ENCODE peak calls at places on chromosomes 12 and 14, in five cellular contexts. One of them, this sample, is unnamed.

GRCh38 chr12:99253068-99253467 is 394.5 kb upstream of the GARIN6 start:
- DNase-seq in suprapubic skin: no peak
- DNase-seq in nucleus accumbens: no peak
- DNase-seq in activated B cell treated with CpG ODN at 0.5 μM for 24 hours: no peak
- DNase-seq in HCT116: no peak
- DNase-seq in this sample: no peak

GRCh38 chr12:46459881-46460545 is 87.4 kb upstream of the SLC38A2 start:
- DNase-seq in nucleus accumbens: no peak
- DNase-seq in activated B cell treated with CpG ODN at 0.5 μM for 24 hours: peak
- DNase-seq in suprapubic skin: no peak
- DNase-seq in HCT116: no peak
- DNase-seq in this sample: peak

GRCh38 chr12:108248011-108248410 is 91.1 kb downstream of the CMKLR1 start:
- DNase-seq in activated B cell treated with CpG ODN at 0.5 μM for 24 hours: no peak
- DNase-seq in HCT116: no peak
- DNase-seq in nucleus accumbens: no peak
- DNase-seq in suprapubic skin: no peak
- DNase-seq in this sample: no peak

GRCh38 chr12:89622115-89622514 is 86.5 kb downstream of the ATP2B1 start:
- DNase-seq in activated B cell treated with CpG ODN at 0.5 μM for 24 hours: no peak
- DNase-seq in nucleus accumbens: no peak
- DNase-seq in suprapubic skin: no peak
- DNase-seq in HCT116: no peak
- DNase-seq in this sample: no peak

GRCh38 chr14:84520711-84521338 is 1009.1 kb upstream of the FLRT2 start:
- DNase-seq in nucleus accumbens: no peak
- DNase-seq in HCT116: no peak
- DNase-seq in activated B cell treated with CpG ODN at 0.5 μM for 24 hours: no peak
- DNase-seq in suprapubic skin: no peak
- DNase-seq in this sample: no peak

GRCh38 chr12:102873077-102873476 is 44.0 kb downstream of the PAH start:
- DNase-seq in nucleus accumbens: no peak
- DNase-seq in suprapubic skin: no peak
- DNase-seq in activated B cell treated with CpG ODN at 0.5 μM for 24 hours: no peak
- DNase-seq in HCT116: no peak
- DNase-seq in this sample: no peak

GRCh38 chr14:95291859-95292542 is 27.7 kb downstream of the CLMN start:
- DNase-seq in HCT116: peak
- DNase-seq in suprapubic skin: peak
- DNase-seq in activated B cell treated with CpG ODN at 0.5 μM for 24 hours: no peak
- DNase-seq in nucleus accumbens: no peak
- DNase-seq in this sample: no peak

GRCh38 chr14:91835197-91835919 is 32.0 kb downstream of the TC2N start:
- DNase-seq in activated B cell treated with CpG ODN at 0.5 μM for 24 hours: no peak
- DNase-seq in HCT116: no peak
- DNase-seq in suprapubic skin: no peak
- DNase-seq in nucleus accumbens: no peak
- DNase-seq in this sample: no peak

GRCh38 chr12:92482599-92482998 is 220.2 kb upstream of the PLEKHG7 start:
- DNase-seq in HCT116: no peak
- DNase-seq in suprapubic skin: no peak
- DNase-seq in activated B cell treated with CpG ODN at 0.5 μM for 24 hours: no peak
- DNase-seq in nucleus accumbens: no peak
- DNase-seq in this sample: no peak

GRCh38 chr14:94593376-94593748 is 12.1 kb downstream of the SERPINA5 start:
- DNase-seq in suprapubic skin: no peak
- DNase-seq in nucleus accumbens: no peak
- DNase-seq in HCT116: no peak
- DNase-seq in activated B cell treated with CpG ODN at 0.5 μM for 24 hours: no peak
- DNase-seq in this sample: no peak

GRCh38 chr14:62674833-62675232 is 370.4 kb downstream of the KCNH5 start:
- DNase-seq in suprapubic skin: no peak
- DNase-seq in activated B cell treated with CpG ODN at 0.5 μM for 24 hours: no peak
- DNase-seq in nucleus accumbens: no peak
- DNase-seq in HCT116: no peak
- DNase-seq in this sample: no peak

GRCh38 chr14:103057028-103057371 is 349 bp downstream of the CDC42BPB start:
- DNase-seq in suprapubic skin: peak
- DNase-seq in nucleus accumbens: no peak
- DNase-seq in activated B cell treated with CpG ODN at 0.5 μM for 24 hours: no peak
- DNase-seq in HCT116: no peak
- DNase-seq in this sample: no peak

GRCh38 chr12:56528836-56529235 is 7.2 kb downstream of the RBMS2 start:
- DNase-seq in HCT116: no peak
- DNase-seq in nucleus accumbens: no peak
- DNase-seq in activated B cell treated with CpG ODN at 0.5 μM for 24 hours: no peak
- DNase-seq in suprapubic skin: no peak
- DNase-seq in this sample: no peak

GRCh38 chr12:6367969-6368892 is 7.1 kb downstream of the SCNN1A start:
- DNase-seq in HCT116: no peak
- DNase-seq in suprapubic skin: no peak
- DNase-seq in nucleus accumbens: no peak
- DNase-seq in activated B cell treated with CpG ODN at 0.5 μM for 24 hours: no peak
- DNase-seq in this sample: no peak

GRCh38 chr14:54549862-54550261 is 17.1 kb upstream of the SAMD4A start:
- DNase-seq in activated B cell treated with CpG ODN at 0.5 μM for 24 hours: no peak
- DNase-seq in HCT116: no peak
- DNase-seq in suprapubic skin: no peak
- DNase-seq in nucleus accumbens: no peak
- DNase-seq in this sample: no peak

GRCh38 chr12:77387214-77387613 is 321.8 kb upstream of the E2F7 start:
- DNase-seq in nucleus accumbens: no peak
- DNase-seq in activated B cell treated with CpG ODN at 0.5 μM for 24 hours: no peak
- DNase-seq in HCT116: no peak
- DNase-seq in suprapubic skin: no peak
- DNase-seq in this sample: no peak

GRCh38 chr12:112116232-112117060 is 7.9 kb upstream of the NAA25 start:
- DNase-seq in activated B cell treated with CpG ODN at 0.5 μM for 24 hours: no peak
- DNase-seq in suprapubic skin: peak
- DNase-seq in nucleus accumbens: peak
- DNase-seq in HCT116: peak
- DNase-seq in this sample: no peak

GRCh38 chr12:108457006-108457733 is 57.9 kb upstream of the FICD start:
- DNase-seq in HCT116: peak
- DNase-seq in activated B cell treated with CpG ODN at 0.5 μM for 24 hours: no peak
- DNase-seq in nucleus accumbens: no peak
- DNase-seq in suprapubic skin: no peak
- DNase-seq in this sample: peak

GRCh38 chr14:61761959-61762786 is at the start of gene SNAPC1:
- DNase-seq in HCT116: peak
- DNase-seq in activated B cell treated with CpG ODN at 0.5 μM for 24 hours: peak
- DNase-seq in nucleus accumbens: peak
- DNase-seq in suprapubic skin: peak
- DNase-seq in this sample: peak

GRCh38 chr14:106872619-106873446 is 1346.5 kb downstream of the TMEM121 start:
- DNase-seq in activated B cell treated with CpG ODN at 0.5 μM for 24 hours: peak
- DNase-seq in HCT116: no peak
- DNase-seq in nucleus accumbens: no peak
- DNase-seq in suprapubic skin: no peak
- DNase-seq in this sample: peak

GRCh38 chr12:102174761-102175160 is 22.9 kb downstream of the PMCH start:
- DNase-seq in nucleus accumbens: no peak
- DNase-seq in HCT116: no peak
- DNase-seq in activated B cell treated with CpG ODN at 0.5 μM for 24 hours: no peak
- DNase-seq in suprapubic skin: no peak
- DNase-seq in this sample: no peak

GRCh38 chr14:62957562-62957961 is 87.7 kb downstream of the KCNH5 start:
- DNase-seq in suprapubic skin: no peak
- DNase-seq in activated B cell treated with CpG ODN at 0.5 μM for 24 hours: no peak
- DNase-seq in HCT116: no peak
- DNase-seq in nucleus accumbens: no peak
- DNase-seq in this sample: no peak

GRCh38 chr14:52315355-52315718 is 1.2 kb downstream of the PTGER2 start:
- DNase-seq in activated B cell treated with CpG ODN at 0.5 μM for 24 hours: no peak
- DNase-seq in HCT116: no peak
- DNase-seq in suprapubic skin: no peak
- DNase-seq in nucleus accumbens: no peak
- DNase-seq in this sample: no peak

GRCh38 chr12:47731723-47732122 is 6.4 kb upstream of the ENDOU start:
- DNase-seq in suprapubic skin: no peak
- DNase-seq in HCT116: no peak
- DNase-seq in nucleus accumbens: no peak
- DNase-seq in activated B cell treated with CpG ODN at 0.5 μM for 24 hours: no peak
- DNase-seq in this sample: no peak

GRCh38 chr12:14417717-14418116 is 52.2 kb downstream of the ATF7IP start:
- DNase-seq in suprapubic skin: no peak
- DNase-seq in HCT116: no peak
- DNase-seq in nucleus accumbens: peak
- DNase-seq in activated B cell treated with CpG ODN at 0.5 μM for 24 hours: no peak
- DNase-seq in this sample: no peak

GRCh38 chr14:63473194-63473788 is 69.9 kb downstream of the PPP2R5E start:
- DNase-seq in HCT116: no peak
- DNase-seq in nucleus accumbens: no peak
- DNase-seq in activated B cell treated with CpG ODN at 0.5 μM for 24 hours: no peak
- DNase-seq in suprapubic skin: no peak
- DNase-seq in this sample: no peak

GRCh38 chr14:93778856-93779629 is 9.2 kb downstream of the PRIMA1 start:
- DNase-seq in HCT116: no peak
- DNase-seq in suprapubic skin: no peak
- DNase-seq in activated B cell treated with CpG ODN at 0.5 μM for 24 hours: no peak
- DNase-seq in nucleus accumbens: no peak
- DNase-seq in this sample: no peak

GRCh38 chr12:119423285-119423684 is 88.8 kb downstream of the CCDC60 start:
- DNase-seq in HCT116: peak
- DNase-seq in activated B cell treated with CpG ODN at 0.5 μM for 24 hours: no peak
- DNase-seq in nucleus accumbens: no peak
- DNase-seq in suprapubic skin: no peak
- DNase-seq in this sample: no peak

This sample was measured in memory B cell.